ENCODE peak calls at places on chromosomes 12 and 14, in ten cellular contexts. One of them, this sample, is unnamed.

GRCh38 chr12:111074965-111075364 is 154.6 kb upstream of the MYL2 start:
- DNase-seq in mucosa of descending colon: no peak
- DNase-seq in MCF 10A: no peak
- DNase-seq in psoas muscle: no peak
- DNase-seq in GM12864: no peak
- DNase-seq in uterus: no peak
- DNase-seq in GM10248: no peak
- DNase-seq in CD4-positive, alpha-beta T cell: no peak
- DNase-seq in kidney epithelial cell: no peak
- DNase-seq in ovary: no peak
- DNase-seq in this sample: no peak

GRCh38 chr12:116295327-116296263 is 18.1 kb upstream of the MED13L start:
- DNase-seq in kidney epithelial cell: no peak
- DNase-seq in ovary: no peak
- DNase-seq in uterus: no peak
- DNase-seq in MCF 10A: no peak
- DNase-seq in psoas muscle: no peak
- DNase-seq in mucosa of descending colon: no peak
- DNase-seq in GM10248: no peak
- DNase-seq in GM12864: no peak
- DNase-seq in CD4-positive, alpha-beta T cell: no peak
- DNase-seq in this sample: no peak

GRCh38 chr12:12776261-12776660 is 9.2 kb upstream of the APOLD1 start:
- DNase-seq in MCF 10A: peak; percentile 72
- DNase-seq in GM12864: no peak
- DNase-seq in CD4-positive, alpha-beta T cell: no peak
- DNase-seq in mucosa of descending colon: peak; percentile 67
- DNase-seq in kidney epithelial cell: peak; percentile 10
- DNase-seq in GM10248: no peak
- DNase-seq in psoas muscle: no peak
- DNase-seq in ovary: no peak
- DNase-seq in uterus: no peak
- DNase-seq in this sample: peak; percentile 90

GRCh38 chr12:95085612-95086011 is 12.2 kb upstream of the NR2C1 start:
- DNase-seq in kidney epithelial cell: no peak
- DNase-seq in MCF 10A: no peak
- DNase-seq in GM12864: no peak
- DNase-seq in psoas muscle: no peak
- DNase-seq in mucosa of descending colon: no peak
- DNase-seq in uterus: no peak
- DNase-seq in ovary: no peak
- DNase-seq in GM10248: no peak
- DNase-seq in CD4-positive, alpha-beta T cell: no peak
- DNase-seq in this sample: no peak

GRCh38 chr12:45478931-45479330 is 250.6 kb upstream of the ARID2 start:
- DNase-seq in psoas muscle: no peak
- DNase-seq in CD4-positive, alpha-beta T cell: no peak
- DNase-seq in GM10248: no peak
- DNase-seq in mucosa of descending colon: no peak
- DNase-seq in kidney epithelial cell: no peak
- DNase-seq in GM12864: no peak
- DNase-seq in uterus: no peak
- DNase-seq in ovary: no peak
- DNase-seq in MCF 10A: no peak
- DNase-seq in this sample: no peak

GRCh38 chr14:50007123-50007903 is 109.1 kb downstream of the VCPKMT start:
- DNase-seq in ovary: no peak
- DNase-seq in CD4-positive, alpha-beta T cell: no peak
- DNase-seq in uterus: no peak
- DNase-seq in psoas muscle: no peak
- DNase-seq in MCF 10A: no peak
- DNase-seq in mucosa of descending colon: peak; percentile 78
- DNase-seq in GM10248: no peak
- DNase-seq in kidney epithelial cell: no peak
- DNase-seq in GM12864: no peak
- DNase-seq in this sample: no peak

GRCh38 chr14:67436006-67436866 is 24.3 kb upstream of the PLEK2 start:
- DNase-seq in GM12864: no peak
- DNase-seq in mucosa of descending colon: no peak
- DNase-seq in uterus: no peak
- DNase-seq in CD4-positive, alpha-beta T cell: no peak
- DNase-seq in psoas muscle: no peak
- DNase-seq in kidney epithelial cell: no peak
- DNase-seq in MCF 10A: no peak
- DNase-seq in ovary: no peak
- DNase-seq in GM10248: no peak
- DNase-seq in this sample: no peak

GRCh38 chr12:109553471-109553870 is 19.8 kb downstream of the MMAB start:
- DNase-seq in CD4-positive, alpha-beta T cell: no peak
- DNase-seq in uterus: no peak
- DNase-seq in kidney epithelial cell: no peak
- DNase-seq in psoas muscle: no peak
- DNase-seq in GM10248: no peak
- DNase-seq in mucosa of descending colon: no peak
- DNase-seq in GM12864: no peak
- DNase-seq in MCF 10A: no peak
- DNase-seq in ovary: no peak
- DNase-seq in this sample: no peak

GRCh38 chr14:24233538-24233866 is 773 bp downstream of the GMPR2 start:
- DNase-seq in uterus: no peak
- DNase-seq in GM12864: no peak
- DNase-seq in CD4-positive, alpha-beta T cell: no peak
- DNase-seq in kidney epithelial cell: no peak
- DNase-seq in MCF 10A: peak; percentile 18
- DNase-seq in psoas muscle: no peak
- DNase-seq in GM10248: no peak
- DNase-seq in mucosa of descending colon: no peak
- DNase-seq in ovary: no peak
- DNase-seq in this sample: no peak

GRCh38 chr14:70808023-70808401 is 1.3 kb downstream of the MAP3K9 start:
- DNase-seq in GM12864: peak; percentile 59
- DNase-seq in CD4-positive, alpha-beta T cell: peak; percentile 50
- DNase-seq in GM10248: peak; percentile 65
- DNase-seq in kidney epithelial cell: no peak
- DNase-seq in uterus: no peak
- DNase-seq in mucosa of descending colon: peak; percentile 62
- DNase-seq in ovary: no peak
- DNase-seq in MCF 10A: peak; percentile 55
- DNase-seq in psoas muscle: no peak
- DNase-seq in this sample: peak; percentile 55

GRCh38 chr12:97639702-97640101 is 177.1 kb downstream of the RMST start:
- DNase-seq in psoas muscle: no peak
- DNase-seq in kidney epithelial cell: peak; percentile 42
- DNase-seq in mucosa of descending colon: no peak
- DNase-seq in GM10248: no peak
- DNase-seq in GM12864: no peak
- DNase-seq in uterus: no peak
- DNase-seq in CD4-positive, alpha-beta T cell: no peak
- DNase-seq in ovary: no peak
- DNase-seq in MCF 10A: no peak
- DNase-seq in this sample: peak; percentile 38

GRCh38 chr12:113938471-113938870 is 27.7 kb downstream of the RBM19 start:
- DNase-seq in CD4-positive, alpha-beta T cell: no peak
- DNase-seq in GM12864: no peak
- DNase-seq in ovary: no peak
- DNase-seq in mucosa of descending colon: no peak
- DNase-seq in kidney epithelial cell: no peak
- DNase-seq in uterus: no peak
- DNase-seq in psoas muscle: no peak
- DNase-seq in GM10248: no peak
- DNase-seq in MCF 10A: no peak
- DNase-seq in this sample: no peak
- TF ChIP-seq CTCF in CD4-positive, alpha-beta T cell: no peak
- TF ChIP-seq CTCF in GM12864: no peak
- TF ChIP-seq CTCF in ovary: no peak
- TF ChIP-seq CTCF in mucosa of descending colon: no peak
- TF ChIP-seq CTCF in kidney epithelial cell: no peak
- TF ChIP-seq CTCF in uterus: no peak
- TF ChIP-seq CTCF in psoas muscle: no peak
- TF ChIP-seq CTCF in GM10248: no peak
- TF ChIP-seq CTCF in MCF 10A: no peak
- TF ChIP-seq CTCF in this sample: no peak

DNA sequence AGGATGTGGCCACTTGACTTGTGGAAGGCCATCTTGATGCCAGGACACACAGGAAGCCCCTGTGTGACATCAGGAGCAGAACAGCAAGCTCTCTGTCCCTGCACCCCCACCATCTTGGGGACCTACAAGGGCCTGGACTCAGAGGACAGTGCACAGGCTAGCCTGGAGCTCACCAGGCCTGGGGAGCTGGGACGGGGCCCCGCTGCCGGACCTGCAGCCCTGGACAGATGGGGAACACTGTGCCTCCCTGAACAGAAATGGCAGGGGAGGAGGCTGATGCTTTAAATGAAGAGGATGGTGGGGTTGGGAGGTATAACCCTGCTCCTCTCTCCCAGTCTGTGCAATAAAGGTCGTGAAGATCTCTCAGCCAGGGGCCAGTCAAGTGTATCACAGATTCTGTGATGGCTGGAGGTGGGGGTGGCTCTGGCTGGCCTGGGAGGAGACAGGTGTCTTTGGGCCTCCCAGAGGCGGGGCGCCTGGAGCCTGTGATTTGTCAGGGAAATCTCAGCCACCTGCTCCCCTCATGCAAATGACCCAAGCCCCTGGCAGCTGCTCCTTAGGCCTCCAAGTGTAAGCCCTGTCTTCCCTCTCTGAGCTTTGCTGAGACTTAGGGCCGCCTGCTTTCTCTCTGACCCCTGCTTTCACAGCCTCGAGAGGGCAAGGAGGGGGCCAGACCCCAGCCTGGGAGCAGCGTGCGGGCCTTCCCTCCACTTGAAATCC is 1.1 kb upstream of the GNB3 start:
- DNase-seq in CD4-positive, alpha-beta T cell: no peak
- DNase-seq in mucosa of descending colon: peak; percentile 52
- DNase-seq in kidney epithelial cell: no peak
- DNase-seq in uterus: no peak
- DNase-seq in GM12864: peak; percentile 71
- DNase-seq in ovary: no peak
- DNase-seq in psoas muscle: no peak
- DNase-seq in MCF 10A: no peak
- DNase-seq in GM10248: peak; percentile 78
- DNase-seq in this sample: no peak
- TF ChIP-seq CTCF in CD4-positive, alpha-beta T cell: no peak
- TF ChIP-seq CTCF in mucosa of descending colon: no peak
- TF ChIP-seq CTCF in kidney epithelial cell: no peak
- TF ChIP-seq CTCF in uterus: no peak
- TF ChIP-seq CTCF in GM12864: no peak
- TF ChIP-seq CTCF in ovary: no peak
- TF ChIP-seq CTCF in psoas muscle: no peak
- TF ChIP-seq CTCF in MCF 10A: no peak
- TF ChIP-seq CTCF in GM10248: no peak
- TF ChIP-seq CTCF in this sample: no peak

DNA sequence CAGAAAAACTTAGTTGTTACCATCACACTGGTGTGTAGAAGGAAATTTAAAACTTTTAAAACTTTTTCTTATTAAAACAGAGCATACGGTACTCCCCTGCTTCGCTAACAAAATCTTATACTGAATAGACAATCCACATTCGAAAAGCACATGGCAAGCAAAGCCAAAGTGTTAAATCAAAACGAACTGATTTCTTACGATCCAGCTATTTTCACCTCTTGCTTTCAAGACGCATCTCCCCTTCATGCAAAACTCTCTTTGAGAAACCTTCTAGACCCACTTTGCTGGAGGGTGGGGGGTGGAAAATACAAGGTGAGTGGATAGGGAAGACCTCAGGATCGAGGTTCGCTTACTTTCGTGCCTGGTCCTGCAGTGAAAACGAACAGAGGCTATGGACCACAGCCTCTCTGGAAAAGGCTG is 328 bp downstream of the INTS13 start:
- DNase-seq in mucosa of descending colon: no peak
- DNase-seq in ovary: no peak
- DNase-seq in CD4-positive, alpha-beta T cell: no peak
- DNase-seq in MCF 10A: no peak
- DNase-seq in uterus: no peak
- DNase-seq in GM10248: no peak
- DNase-seq in GM12864: no peak
- DNase-seq in kidney epithelial cell: no peak
- DNase-seq in psoas muscle: no peak
- DNase-seq in this sample: no peak
- TF ChIP-seq CTCF in mucosa of descending colon: no peak
- TF ChIP-seq CTCF in ovary: no peak
- TF ChIP-seq CTCF in CD4-positive, alpha-beta T cell: no peak
- TF ChIP-seq CTCF in MCF 10A: no peak
- TF ChIP-seq CTCF in uterus: no peak
- TF ChIP-seq CTCF in GM10248: no peak
- TF ChIP-seq CTCF in GM12864: no peak
- TF ChIP-seq CTCF in kidney epithelial cell: no peak
- TF ChIP-seq CTCF in psoas muscle: no peak
- TF ChIP-seq CTCF in this sample: no peak

GRCh38 chr14:52068741-52069616 is at the start of gene NID2:
- DNase-seq in GM12864: no peak
- DNase-seq in uterus: peak; percentile 93
- DNase-seq in kidney epithelial cell: no peak
- DNase-seq in MCF 10A: no peak
- DNase-seq in psoas muscle: peak; percentile 87
- DNase-seq in CD4-positive, alpha-beta T cell: no peak
- DNase-seq in mucosa of descending colon: peak; percentile 83
- DNase-seq in ovary: peak; percentile 92
- DNase-seq in GM10248: peak; percentile 39
- DNase-seq in this sample: peak; percentile 69

GRCh38 chr14:52073251-52073650 is 4.4 kb upstream of the NID2 start:
- DNase-seq in GM10248: no peak
- DNase-seq in ovary: no peak
- DNase-seq in mucosa of descending colon: no peak
- DNase-seq in uterus: no peak
- DNase-seq in CD4-positive, alpha-beta T cell: no peak
- DNase-seq in kidney epithelial cell: no peak
- DNase-seq in psoas muscle: no peak
- DNase-seq in MCF 10A: no peak
- DNase-seq in GM12864: no peak
- DNase-seq in this sample: no peak

GRCh38 chr14:52069617-52070431 is 965 bp upstream of the NID2 start:
- DNase-seq in GM12864: no peak
- DNase-seq in GM10248: no peak
- DNase-seq in CD4-positive, alpha-beta T cell: no peak
- DNase-seq in ovary: peak; percentile 51
- DNase-seq in psoas muscle: peak; percentile 39
- DNase-seq in mucosa of descending colon: no peak
- DNase-seq in MCF 10A: no peak
- DNase-seq in uterus: peak; percentile 57
- DNase-seq in kidney epithelial cell: no peak
- DNase-seq in this sample: no peak

GRCh38 chr14:52072266-52072780 is 3.5 kb upstream of the NID2 start:
- DNase-seq in GM10248: no peak
- DNase-seq in CD4-positive, alpha-beta T cell: no peak
- DNase-seq in kidney epithelial cell: no peak
- DNase-seq in uterus: no peak
- DNase-seq in ovary: no peak
- DNase-seq in mucosa of descending colon: no peak
- DNase-seq in psoas muscle: no peak
- DNase-seq in MCF 10A: no peak
- DNase-seq in GM12864: no peak
- DNase-seq in this sample: no peak

DNA sequence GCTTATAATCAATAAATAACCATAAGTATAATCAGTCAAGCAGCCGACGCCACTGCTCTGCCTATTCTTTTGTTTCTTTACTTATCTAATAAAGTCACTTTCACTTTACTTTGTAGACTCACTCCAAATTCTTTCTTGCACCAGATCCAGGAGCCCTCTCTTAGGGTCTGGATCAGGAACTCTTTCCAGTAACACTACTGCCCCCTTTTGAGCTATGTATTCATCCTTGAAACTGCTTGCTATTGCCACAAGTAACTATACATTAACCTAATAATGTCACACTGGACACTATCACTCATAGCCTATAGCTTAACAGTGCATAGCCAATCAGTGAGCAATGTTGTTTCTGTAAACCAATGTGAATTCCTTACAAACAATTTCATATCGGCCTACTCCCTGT is 2.8 kb upstream of the NID2 start:
- DNase-seq in GM12864: no peak
- DNase-seq in CD4-positive, alpha-beta T cell: no peak
- DNase-seq in psoas muscle: no peak
- DNase-seq in mucosa of descending colon: no peak
- DNase-seq in kidney epithelial cell: no peak
- DNase-seq in ovary: no peak
- DNase-seq in GM10248: no peak
- DNase-seq in MCF 10A: no peak
- DNase-seq in uterus: no peak
- DNase-seq in this sample: no peak
- TF ChIP-seq CTCF in GM12864: no peak
- TF ChIP-seq CTCF in CD4-positive, alpha-beta T cell: no peak
- TF ChIP-seq CTCF in psoas muscle: no peak
- TF ChIP-seq CTCF in mucosa of descending colon: no peak
- TF ChIP-seq CTCF in kidney epithelial cell: peak; percentile 8
- TF ChIP-seq CTCF in ovary: peak; percentile 21
- TF ChIP-seq CTCF in GM10248: no peak
- TF ChIP-seq CTCF in MCF 10A: no peak
- TF ChIP-seq CTCF in uterus: peak; percentile 26
- TF ChIP-seq CTCF in this sample: peak; percentile 41